ENCODE peak calls at places on chromosomes 16 and 17, in four cellular contexts. H is NCI-H460; A is WTC11; K is stimulated activated CD8-positive, alpha-beta memory T cell treated with anti-CD3 and anti-CD28 coated beads, Interleukin-15, amount 100 ng/mL, for 24 hours. B is an unnamed sample.

GRCh38 chr17:28950752-28951427 is 428 bp downstream of the PHF12 start:
- DNase-seq in H (no peak), A (no peak), K (no peak), B (no peak)

GRCh38 chr16:69064789-69065313 is 40.6 kb upstream of the HAS3 start:
- DNase-seq in H (no peak), A (no peak), K (no peak), B (no peak)

GRCh38 chr17:80347948-80348351 is 67.0 kb upstream of the ENDOV start:
- DNase-seq in A (no peak), H (no peak), K (no peak), B (no peak)

GRCh38 chr17:7426896-7427488 is 1.6 kb downstream of the SPEM2 start:
- DNase-seq in H (no peak), K (no peak), A (no peak), B (no peak)

GRCh38 chr17:64648234-64648633 is 13.9 kb downstream of the SMURF2 start:
- DNase-seq in A (no peak), K (no peak), H (no peak), B (no peak)

GRCh38 chr17:48910370-48910769 is 2.2 kb downstream of the UBE2Z start:
- DNase-seq in H (no peak), K (no peak), A (no peak), B (no peak)

GRCh38 chr17:19470529-19471261 is 59.7 kb downstream of the RNF112 start:
- DNase-seq in A (peak), K (no peak), H (no peak), B (no peak)

GRCh38 chr16:79195948-79196347 is 404.6 kb downstream of the MAF start:
- DNase-seq in A (no peak), H (no peak), K (no peak), B (no peak)

GRCh38 chr16:78252757-78253156 is 153.3 kb downstream of the WWOX start:
- DNase-seq in A (no peak), H (no peak), K (no peak), B (no peak)

GRCh38 chr17:17590883-17591407 is 563 bp downstream of the PEMT start:
- DNase-seq in H (no peak), A (no peak), K (no peak), B (no peak)

GRCh38 chr17:5464717-5465507 is 3.9 kb downstream of the DHX33 start:
- DNase-seq in H (no peak), K (no peak), A (no peak), B (no peak)

GRCh38 chr17:72358465-72358864 is 237.6 kb downstream of the SOX9 start:
- DNase-seq in K (no peak), A (no peak), H (no peak), B (no peak)

GRCh38 chr17:910503-911194 is 68.9 kb downstream of the NXN start:
- DNase-seq in A (no peak), H (no peak), K (no peak), B (no peak)

GRCh38 chr17:73307130-73307529 is 4.7 kb downstream of the CDC42EP4 start:
- DNase-seq in A (no peak), K (no peak), H (no peak), B (no peak)

GRCh38 chr17:66464921-66465320 is 162.5 kb downstream of the PRKCA start:
- DNase-seq in K (no peak), A (no peak), H (no peak), B (no peak)

GRCh38 chr17:77209330-77209748 is 68.6 kb downstream of the SEC14L1 start:
- DNase-seq in K (no peak), H (no peak), A (peak), B (no peak)

GRCh38 chr17:4004517-4005295 is 40.5 kb upstream of the ATP2A3 start:
- DNase-seq in H (peak), A (peak), K (peak), B (peak)

GRCh38 chr17:40909755-40910154 is 24.7 kb upstream of the KRT20 start:
- DNase-seq in H (no peak), K (no peak), A (no peak), B (no peak)

GRCh38 chr16:67934306-67935095 is 2.1 kb downstream of the PSMB10 start:
- DNase-seq in K (no peak), A (no peak), H (no peak), B (no peak)

GRCh38 chr17:1934901-1935300 is 90.2 kb downstream of the RTN4RL1 start:
- DNase-seq in H (no peak), K (no peak), A (no peak), B (no peak)

GRCh38 chr17:68020451-68020779 is 15.1 kb upstream of the KPNA2 start:
- DNase-seq in A (no peak), H (no peak), K (no peak), B (no peak)

GRCh38 chr16:78479723-78480122 is 380.3 kb downstream of the WWOX start:
- DNase-seq in H (no peak), K (no peak), A (no peak), B (no peak)

GRCh38 chr17:81510798-81511549 is 1.6 kb downstream of the ACTG1 start:
- DNase-seq in K (no peak), A (no peak), H (no peak), B (no peak)

GRCh38 chr16:25957707-25958106 is 265.9 kb downstream of the HS3ST4 start:
- DNase-seq in K (no peak), H (no peak), A (no peak), B (no peak)

GRCh38 chr17:81044764-81045589 is 10.0 kb downstream of the BAIAP2 start:
- DNase-seq in H (no peak), A (no peak), K (no peak), B (no peak)

GRCh38 chr17:3104322-3104721 is at the start of gene OR1D2:
- DNase-seq in A (no peak), K (no peak), H (no peak), B (no peak)

GRCh38 chr17:3958200-3958599 is 6.0 kb downstream of the ATP2A3 start:
- DNase-seq in A (no peak), K (no peak), H (no peak), B (no peak)

GRCh38 chr16:2860826-2861567 is 3.0 kb upstream of the PRSS22 start:
- DNase-seq in H (no peak), A (no peak), K (no peak), B (no peak)

GRCh38 chr17:67049025-67049739 is 4.8 kb downstream of the CACNG1 start:
- DNase-seq in H (no peak), A (no peak), K (no peak), B (no peak)

GRCh38 chr17:63425478-63425877 is 20.6 kb downstream of the CYB561 start:
- DNase-seq in K (no peak), A (peak), H (peak), B (peak)

GRCh38 chr17:73575470-73576235 is 68.6 kb downstream of the SDK2 start:
- DNase-seq in K (no peak), H (no peak), A (no peak), B (no peak)

GRCh38 chr17:65418622-65419021 is 142.8 kb downstream of the AXIN2 start:
- DNase-seq in A (no peak), K (no peak), H (no peak), B (no peak)

B was measured in T-helper 22 cell.